ENCODE peak calls at places on chromosomes 5 and 9, in eight cellular contexts. One of them, this sample, is unnamed.

GRCh38 chr5:83011990-83012389 is 65.2 kb downstream of the TMEM167A start:
- DNase-seq in fibroblast of lung: no peak
- DNase-seq in endothelial cell: no peak
- DNase-seq in endodermal cell: no peak
- DNase-seq in ovary: no peak
- DNase-seq in MCF 10A: no peak
- DNase-seq in foreskin fibroblast: no peak
- DNase-seq in LNCaP clone FGC: no peak
- DNase-seq in this sample: peak

GRCh38 chr5:180801596-180802324 is 846 bp downstream of the MGAT1 start:
- DNase-seq in ovary: no peak
- DNase-seq in endodermal cell: no peak
- DNase-seq in LNCaP clone FGC: no peak
- DNase-seq in foreskin fibroblast: no peak
- DNase-seq in endothelial cell: no peak
- DNase-seq in MCF 10A: no peak
- DNase-seq in fibroblast of lung: no peak
- DNase-seq in this sample: no peak

GRCh38 chr5:146878471-146879172 is at the start of gene PPP2R2B:
- DNase-seq in endothelial cell: peak
- DNase-seq in foreskin fibroblast: peak
- DNase-seq in endodermal cell: peak
- DNase-seq in MCF 10A: peak
- DNase-seq in fibroblast of lung: peak
- DNase-seq in ovary: no peak
- DNase-seq in LNCaP clone FGC: no peak
- DNase-seq in this sample: no peak

GRCh38 chr5:154494036-154494435 is 16.0 kb upstream of the HAND1 start:
- DNase-seq in MCF 10A: no peak
- DNase-seq in fibroblast of lung: no peak
- DNase-seq in ovary: no peak
- DNase-seq in foreskin fibroblast: no peak
- DNase-seq in endodermal cell: peak
- DNase-seq in LNCaP clone FGC: no peak
- DNase-seq in endothelial cell: no peak
- DNase-seq in this sample: no peak

GRCh38 chr9:137673871-137674270 is 55.1 kb downstream of the EHMT1 start:
- DNase-seq in LNCaP clone FGC: no peak
- DNase-seq in endothelial cell: no peak
- DNase-seq in endodermal cell: no peak
- DNase-seq in fibroblast of lung: peak
- DNase-seq in foreskin fibroblast: peak
- DNase-seq in MCF 10A: no peak
- DNase-seq in ovary: peak
- DNase-seq in this sample: no peak

GRCh38 chr9:94625835-94626234 is 13.5 kb downstream of the FBP1 start:
- DNase-seq in ovary: no peak
- DNase-seq in foreskin fibroblast: no peak
- DNase-seq in LNCaP clone FGC: no peak
- DNase-seq in endodermal cell: no peak
- DNase-seq in MCF 10A: no peak
- DNase-seq in endothelial cell: no peak
- DNase-seq in fibroblast of lung: no peak
- DNase-seq in this sample: no peak

GRCh38 chr5:124007675-124008398 is 495.9 kb downstream of the CSNK1G3 start:
- DNase-seq in endodermal cell: no peak
- DNase-seq in MCF 10A: peak
- DNase-seq in foreskin fibroblast: peak
- DNase-seq in endothelial cell: no peak
- DNase-seq in fibroblast of lung: peak
- DNase-seq in ovary: no peak
- DNase-seq in LNCaP clone FGC: no peak
- DNase-seq in this sample: no peak

GRCh38 chr5:40223884-40224402 is 455.8 kb upstream of the PTGER4 start:
- DNase-seq in fibroblast of lung: peak
- DNase-seq in ovary: no peak
- DNase-seq in endothelial cell: no peak
- DNase-seq in LNCaP clone FGC: no peak
- DNase-seq in foreskin fibroblast: peak
- DNase-seq in endodermal cell: no peak
- DNase-seq in MCF 10A: peak
- DNase-seq in this sample: peak

GRCh38 chr9:136303825-136304416 is at the start of gene CCDC187:
- DNase-seq in LNCaP clone FGC: no peak
- DNase-seq in endothelial cell: no peak
- DNase-seq in ovary: no peak
- DNase-seq in fibroblast of lung: no peak
- DNase-seq in foreskin fibroblast: no peak
- DNase-seq in MCF 10A: no peak
- DNase-seq in endodermal cell: peak
- DNase-seq in this sample: no peak

GRCh38 chr9:78549711-78550110 is 252.8 kb downstream of the PSAT1 start:
- DNase-seq in LNCaP clone FGC: no peak
- DNase-seq in MCF 10A: no peak
- DNase-seq in endothelial cell: no peak
- DNase-seq in fibroblast of lung: no peak
- DNase-seq in foreskin fibroblast: no peak
- DNase-seq in ovary: no peak
- DNase-seq in endodermal cell: no peak
- DNase-seq in this sample: no peak

GRCh38 chr9:129239946-129240490 is 62.0 kb upstream of the IER5L start:
- DNase-seq in LNCaP clone FGC: no peak
- DNase-seq in endothelial cell: no peak
- DNase-seq in MCF 10A: no peak
- DNase-seq in fibroblast of lung: no peak
- DNase-seq in foreskin fibroblast: no peak
- DNase-seq in endodermal cell: no peak
- DNase-seq in ovary: peak
- DNase-seq in this sample: no peak

GRCh38 chr5:172339264-172340180 is 56.0 kb upstream of the UBTD2 start:
- DNase-seq in endodermal cell: no peak
- DNase-seq in foreskin fibroblast: no peak
- DNase-seq in ovary: no peak
- DNase-seq in LNCaP clone FGC: no peak
- DNase-seq in fibroblast of lung: no peak
- DNase-seq in MCF 10A: no peak
- DNase-seq in endothelial cell: no peak
- DNase-seq in this sample: no peak

GRCh38 chr5:171595801-171596231 is 176.4 kb downstream of the FGF18 start:
- DNase-seq in fibroblast of lung: peak
- DNase-seq in MCF 10A: peak
- DNase-seq in ovary: no peak
- DNase-seq in foreskin fibroblast: peak
- DNase-seq in endothelial cell: no peak
- DNase-seq in endodermal cell: no peak
- DNase-seq in LNCaP clone FGC: no peak
- DNase-seq in this sample: no peak

GRCh38 chr9:5389109-5389732 is 48.5 kb downstream of the PLGRKT start:
- DNase-seq in MCF 10A: peak
- DNase-seq in LNCaP clone FGC: no peak
- DNase-seq in fibroblast of lung: peak
- DNase-seq in ovary: no peak
- DNase-seq in endodermal cell: no peak
- DNase-seq in endothelial cell: no peak
- DNase-seq in foreskin fibroblast: peak
- DNase-seq in this sample: peak

GRCh38 chr5:73998496-73998895 is 372.5 kb downstream of the ARHGEF28 start:
- DNase-seq in LNCaP clone FGC: peak
- DNase-seq in endodermal cell: no peak
- DNase-seq in endothelial cell: no peak
- DNase-seq in fibroblast of lung: no peak
- DNase-seq in ovary: no peak
- DNase-seq in MCF 10A: no peak
- DNase-seq in foreskin fibroblast: no peak
- DNase-seq in this sample: no peak

DNA sequence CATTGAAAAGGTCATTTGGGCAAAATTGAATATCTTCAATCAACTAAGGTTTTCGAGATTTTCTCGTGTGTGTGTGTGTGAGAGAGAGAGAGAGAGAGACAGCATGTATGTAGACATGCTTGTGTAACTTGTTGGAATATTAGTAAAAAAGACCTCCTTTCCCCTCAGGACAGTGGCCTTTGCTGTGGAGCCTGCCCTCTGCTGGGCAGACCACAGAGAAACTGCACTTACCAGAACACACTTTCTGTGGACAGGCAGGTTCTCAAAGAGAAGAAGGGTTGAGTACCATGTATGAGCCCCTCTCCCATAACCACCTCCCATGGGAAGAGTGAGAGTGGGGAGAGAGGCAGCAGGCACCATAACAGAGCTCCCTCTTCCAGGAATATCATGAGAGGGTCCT is 45.6 kb downstream of the CFAP90 start:
- DNase-seq in LNCaP clone FGC: no peak
- DNase-seq in fibroblast of lung: no peak
- DNase-seq in endodermal cell: no peak
- DNase-seq in MCF 10A: peak
- DNase-seq in foreskin fibroblast: peak
- DNase-seq in endothelial cell: peak
- DNase-seq in ovary: no peak
- DNase-seq in this sample: no peak
- TF ChIP-seq CTCF in LNCaP clone FGC: peak
- TF ChIP-seq CTCF in fibroblast of lung: peak
- TF ChIP-seq CTCF in endodermal cell: peak
- TF ChIP-seq CTCF in MCF 10A: no peak
- TF ChIP-seq CTCF in foreskin fibroblast: peak
- TF ChIP-seq CTCF in endothelial cell: peak
- TF ChIP-seq CTCF in ovary: no peak
- TF ChIP-seq CTCF in this sample: peak

DNA sequence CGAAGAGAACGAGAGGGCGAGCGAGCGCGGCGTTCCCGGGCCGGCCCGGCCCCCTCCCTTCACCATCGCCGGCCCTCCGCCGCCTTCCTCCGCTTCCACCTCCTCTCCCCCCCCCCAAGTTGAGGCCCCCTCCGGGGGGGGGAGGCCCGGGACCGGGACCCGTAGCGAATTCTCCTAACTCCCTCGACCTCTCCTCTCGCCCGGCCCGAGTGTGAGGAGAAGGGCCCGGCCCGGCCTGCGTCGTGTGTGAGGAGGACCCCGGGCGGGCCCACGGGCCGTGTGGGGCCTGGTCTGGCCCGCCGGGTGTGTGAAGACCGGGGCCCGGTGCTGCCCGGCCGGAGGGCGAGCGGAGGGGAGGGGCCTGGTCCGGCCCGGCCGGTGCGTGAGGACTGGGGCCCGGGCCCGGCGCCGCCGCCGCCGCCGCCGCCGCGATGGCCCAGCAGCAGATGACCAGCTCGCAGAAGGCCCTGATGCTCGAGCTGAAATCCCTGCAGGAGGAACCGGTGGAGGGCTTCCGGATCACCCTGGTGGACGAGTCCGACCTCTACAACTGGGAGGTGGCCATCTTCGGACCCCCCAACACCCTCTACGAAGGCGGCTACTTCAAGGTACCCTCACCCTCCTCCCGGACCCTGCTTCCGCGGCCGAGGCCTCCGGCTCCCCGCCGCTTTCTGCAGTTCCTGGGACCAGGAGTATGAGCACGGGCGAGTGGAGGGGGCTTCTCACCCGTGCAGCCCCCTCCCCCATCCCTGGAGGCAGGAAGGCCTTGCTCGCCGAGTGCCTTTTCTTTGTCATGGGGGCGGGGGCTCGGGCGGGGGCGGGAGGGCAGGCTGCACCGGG is 587 bp downstream of the UBE2R2 start:
- DNase-seq in foreskin fibroblast: peak
- DNase-seq in fibroblast of lung: peak
- DNase-seq in endothelial cell: peak
- DNase-seq in LNCaP clone FGC: no peak
- DNase-seq in MCF 10A: peak
- DNase-seq in endodermal cell: peak
- DNase-seq in ovary: peak
- DNase-seq in this sample: peak
- TF ChIP-seq CTCF in foreskin fibroblast: peak
- TF ChIP-seq CTCF in fibroblast of lung: no peak
- TF ChIP-seq CTCF in endothelial cell: no peak
- TF ChIP-seq CTCF in LNCaP clone FGC: no peak
- TF ChIP-seq CTCF in MCF 10A: no peak
- TF ChIP-seq CTCF in endodermal cell: peak
- TF ChIP-seq CTCF in ovary: no peak
- TF ChIP-seq CTCF in this sample: no peak

DNA sequence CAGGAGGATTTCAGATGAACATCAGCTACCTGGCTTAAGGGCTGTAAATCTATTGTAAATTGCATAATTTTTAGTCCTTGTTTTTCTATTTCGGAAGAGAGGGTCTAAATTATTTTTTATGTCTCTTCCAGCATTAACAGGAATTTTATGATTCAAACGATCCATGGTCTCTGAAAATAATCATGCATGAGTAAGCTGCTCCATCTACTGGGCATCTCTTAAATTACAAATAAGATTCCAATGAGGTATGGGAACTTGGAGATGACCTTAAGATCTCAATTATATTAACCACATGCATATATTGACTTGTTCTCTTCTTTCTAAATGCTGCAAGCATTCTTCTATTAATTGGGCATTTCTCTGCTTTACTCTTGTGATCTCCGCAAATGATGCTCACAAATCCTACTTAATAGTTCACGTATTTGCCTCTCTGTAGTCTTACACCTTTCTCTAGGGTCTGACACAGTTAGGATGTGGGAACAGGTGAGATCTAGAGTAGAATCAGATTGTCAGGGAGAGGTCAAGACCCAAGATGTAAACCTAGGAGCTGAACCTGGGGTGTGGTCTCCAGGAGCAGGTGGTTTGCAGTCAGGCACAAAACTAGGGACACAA is 86.9 kb downstream of the NUDT12 start:
- DNase-seq in foreskin fibroblast: peak
- DNase-seq in fibroblast of lung: peak
- DNase-seq in LNCaP clone FGC: peak
- DNase-seq in endodermal cell: no peak
- DNase-seq in ovary: no peak
- DNase-seq in MCF 10A: peak
- DNase-seq in endothelial cell: no peak
- DNase-seq in this sample: peak
- TF ChIP-seq CTCF in foreskin fibroblast: peak
- TF ChIP-seq CTCF in fibroblast of lung: peak
- TF ChIP-seq CTCF in LNCaP clone FGC: peak
- TF ChIP-seq CTCF in endodermal cell: peak
- TF ChIP-seq CTCF in ovary: no peak
- TF ChIP-seq CTCF in MCF 10A: peak
- TF ChIP-seq CTCF in endothelial cell: peak
- TF ChIP-seq CTCF in this sample: no peak

DNA sequence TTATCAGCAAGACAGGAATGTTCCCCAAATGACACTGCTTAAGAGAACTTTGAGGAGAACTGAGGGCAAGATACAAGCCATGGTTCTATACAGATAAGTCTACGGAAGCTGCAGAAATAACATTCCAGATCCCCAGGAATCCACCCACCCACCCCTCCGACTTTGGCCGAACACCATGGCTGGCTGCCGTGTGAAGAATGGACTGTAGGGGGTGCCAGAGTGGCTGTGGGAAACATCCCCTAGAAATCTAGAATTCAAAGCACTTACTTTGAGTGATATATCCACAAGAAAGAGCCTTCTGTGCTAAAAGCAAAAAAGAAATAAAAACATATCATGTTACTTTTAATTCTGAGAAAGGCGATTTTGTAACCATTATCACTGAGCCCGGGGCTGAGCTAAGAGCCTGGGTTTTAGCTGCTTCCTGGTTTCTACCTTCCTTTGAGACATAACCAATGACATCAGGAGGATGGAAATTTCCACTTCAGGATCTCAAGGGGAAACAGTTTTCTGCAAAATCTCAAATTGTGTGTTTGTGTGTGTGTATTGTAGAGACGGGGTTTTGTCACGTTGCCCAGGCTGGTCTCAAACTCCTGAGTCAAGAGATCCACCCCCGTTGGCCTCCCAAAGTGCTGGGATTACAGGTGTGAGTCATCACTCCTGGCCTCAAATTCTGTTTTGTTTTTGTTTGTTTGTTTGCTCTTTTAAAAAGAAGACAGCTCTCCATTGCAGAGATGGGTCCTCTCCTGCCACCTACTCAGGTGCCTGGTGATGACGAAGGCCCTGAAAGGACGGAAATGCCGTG is 36.4 kb downstream of the GGTA1 start:
- DNase-seq in foreskin fibroblast: no peak
- DNase-seq in endothelial cell: peak
- DNase-seq in LNCaP clone FGC: no peak
- DNase-seq in fibroblast of lung: no peak
- DNase-seq in MCF 10A: peak
- DNase-seq in endodermal cell: peak
- DNase-seq in ovary: peak
- DNase-seq in this sample: no peak
- TF ChIP-seq CTCF in foreskin fibroblast: peak
- TF ChIP-seq CTCF in endothelial cell: peak
- TF ChIP-seq CTCF in LNCaP clone FGC: peak
- TF ChIP-seq CTCF in fibroblast of lung: peak
- TF ChIP-seq CTCF in MCF 10A: peak
- TF ChIP-seq CTCF in endodermal cell: peak
- TF ChIP-seq CTCF in ovary: no peak
- TF ChIP-seq CTCF in this sample: peak